ENCODE peak calls at places on chromosomes 16 and 17, in five cellular contexts. N is AG09309, M is retina, J is heart right ventricle, G is kidney glomerular epithelial cell. D is an unnamed sample.
A peak's percentile ranks its signal among the peaks of the same experiment; 100 is the strongest.

GRCh38 chr17:49715717-49716279 is 8.0 kb upstream of the SLC35B1 start:
- DNase-seq in N (no peak), M (no peak), J (no peak), G (no peak), D (no peak)

GRCh38 chr17:47119746-47120520 is 69.2 kb downstream of the CDC27 start:
- DNase-seq in N (peak; percentile 17), M (no peak), J (no peak), G (peak; percentile 52), D (peak; percentile 71)

GRCh38 chr16:6335072-6335471 is 997.6 kb upstream of the RBFOX1 start:
- DNase-seq in N (no peak), M (no peak), J (no peak), G (no peak), D (no peak)

GRCh38 chr17:19003966-19004600 is 481 bp downstream of the FAM83G start:
- DNase-seq in N (no peak), M (peak; percentile 73), J (no peak), G (no peak), D (peak; percentile 38)

GRCh38 chr17:63405741-63406261 is 40.3 kb downstream of the CYB561 start:
- DNase-seq in N (peak; percentile 71), M (peak; percentile 32), J (no peak), G (peak; percentile 50), D (peak; percentile 85)

GRCh38 chr17:58136669-58137279 is 11.4 kb upstream of the OR4D1 start:
- DNase-seq in N (no peak), M (no peak), J (no peak), G (no peak), D (no peak)

GRCh38 chr17:59377410-59377809 is 46.0 kb downstream of the YPEL2 start:
- DNase-seq in N (no peak), M (no peak), J (no peak), G (peak; percentile 47), D (peak; percentile 80)

GRCh38 chr16:89920723-89921122 is 2.1 kb downstream of the MC1R start:
- DNase-seq in N (no peak), M (no peak), J (no peak), G (no peak), D (peak; percentile 30)

GRCh38 chr17:58728831-58729230 is 26.8 kb upstream of the PPM1E start:
- DNase-seq in N (no peak), M (no peak), J (no peak), G (no peak), D (peak; percentile 3)

GRCh38 chr16:65875362-65876199 is 490.9 kb upstream of the CDH5 start:
- DNase-seq in N (no peak), M (peak; percentile 24), J (no peak), G (no peak), D (no peak)

GRCh38 chr17:66540131-66540781 is 237.8 kb downstream of the PRKCA start:
- DNase-seq in N (no peak), M (peak; percentile 84), J (peak; percentile 40), G (peak; percentile 50), D (peak; percentile 82)

GRCh38 chr16:69106491-69107291 is 1.2 kb downstream of the HAS3 start:
- DNase-seq in N (no peak), M (peak; percentile 72), J (no peak), G (no peak), D (no peak)

GRCh38 chr16:79562166-79562823 is 38.2 kb downstream of the MAF start:
- DNase-seq in N (no peak), M (no peak), J (no peak), G (no peak), D (no peak)

GRCh38 chr17:17356149-17356930 is 53.2 kb downstream of the NT5M start:
- DNase-seq in N (peak; percentile 48), M (peak; percentile 92), J (peak; percentile 79), G (peak; percentile 61), D (peak; percentile 81)

GRCh38 chr16:50629334-50629733 is 51.8 kb downstream of the SNX20 start:
- DNase-seq in N (no peak), M (no peak), J (no peak), G (no peak), D (no peak)

GRCh38 chr17:29159286-29159860 is 20.8 kb downstream of the MYO18A start:
- DNase-seq in N (no peak), M (no peak), J (no peak), G (no peak), D (no peak)

GRCh38 chr17:53516643-53517042 is 306.1 kb upstream of the KIF2B start:
- DNase-seq in N (no peak), M (peak; percentile 21), J (no peak), G (peak; percentile 38), D (no peak)

GRCh38 chr17:77363821-77364361 is 223.1 kb downstream of the SEC14L1 start:
- DNase-seq in N (no peak), M (peak; percentile 25), J (no peak), G (peak; percentile 54), D (no peak)

GRCh38 chr16:81014672-81015071 is 7.7 kb downstream of the CENPN start:
- DNase-seq in N (no peak), M (no peak), J (no peak), G (no peak), D (no peak)

GRCh38 chr17:17856386-17856785 is 19.6 kb upstream of the SREBF1 start:
- DNase-seq in N (no peak), M (no peak), J (no peak), G (no peak), D (no peak)

GRCh38 chr17:6570731-6571465 is 14.5 kb upstream of the PITPNM3 start:
- DNase-seq in N (no peak), M (no peak), J (no peak), G (no peak), D (no peak)

GRCh38 chr17:56710986-56711385 is 117.5 kb downstream of the NOG start:
- DNase-seq in N (no peak), M (no peak), J (no peak), G (no peak), D (no peak)

GRCh38 chr16:67672739-67673662 is 6.4 kb downstream of the C16orf86 start:
- DNase-seq in N (no peak), M (no peak), J (peak; percentile 77), G (peak; percentile 43), D (peak; percentile 86)

GRCh38 chr16:25063865-25064264 is 47.7 kb upstream of the LCMT1 start:
- DNase-seq in N (no peak), M (no peak), J (peak; percentile 36), G (no peak), D (peak; percentile 38)

GRCh38 chr17:17063546-17064122 is 21.4 kb downstream of the MPRIP start:
- DNase-seq in N (no peak), M (no peak), J (peak; percentile 56), G (no peak), D (peak; percentile 44)

GRCh38 chr17:17837380-17837821 is 615 bp upstream of the SREBF1 start:
- DNase-seq in N (no peak), M (no peak), J (peak; percentile 83), G (no peak), D (peak; percentile 88)

GRCh38 chr17:69492410-69493071 is 78.0 kb downstream of the MAP2K6 start:
- DNase-seq in N (no peak), M (no peak), J (no peak), G (no peak), D (peak; percentile 94)

GRCh38 chr17:29933379-29933778 is 3.4 kb upstream of the SSH2 start:
- DNase-seq in N (no peak), M (no peak), J (no peak), G (peak; percentile 18), D (peak; percentile 34)

GRCh38 chr17:68972119-68972704 is 17.0 kb upstream of the ABCA8 start:
- DNase-seq in N (no peak), M (peak; percentile 9), J (no peak), G (peak; percentile 7), D (peak; percentile 47)